ENCODE peak calls at places on chromosomes 2 and 18, in nine cellular contexts. G is caudate nucleus; X is Panc1; J is NCI-H774; D is stimulated activated CD4-positive, alpha-beta T cell treated with anti-CD3 and anti-CD28 coated beads, Interleukin-15, amount 100 ng/mL, for 1 hour; H is stimulated activated CD8-positive, alpha-beta memory T cell treated with anti-CD3 and anti-CD28 coated beads, Interleukin-4, amount 100 ng/mL, for 24 hours; Y is T-cell; L is SHP77 treated with DMSO at 0.1 percent for 48 hours; U is AG20443. K is an unnamed sample.

GRCh38 chr2:100018794-100019193 is 123.6 kb downstream of the AFF3 start:
- DNase-seq in G (no peak), X (no peak), J (no peak), D (no peak), H (no peak), Y (no peak), L (no peak), U (peak), K (no peak)

GRCh38 chr18:73093687-73094250 is 226.0 kb upstream of the NETO1 start:
- DNase-seq in G (no peak), X (no peak), J (no peak), D (no peak), H (no peak), Y (no peak), L (no peak), U (no peak), K (no peak)

GRCh38 chr18:49100226-49100968 is 149.6 kb upstream of the SMAD7 start:
- DNase-seq in G (no peak), X (no peak), J (no peak), D (no peak), H (no peak), Y (no peak), L (no peak), U (no peak), K (no peak)

GRCh38 chr2:118847447-118848172 is at the start of gene EN1:
- DNase-seq in G (no peak), X (no peak), J (no peak), D (no peak), H (no peak), Y (no peak), L (no peak), U (peak), K (no peak)

GRCh38 chr18:25235648-25236047 is 116.3 kb downstream of the ZNF521 start:
- DNase-seq in G (no peak), X (no peak), J (no peak), D (no peak), H (no peak), Y (no peak), L (no peak), U (no peak), K (no peak)

GRCh38 chr2:207625014-207625755 is at the start of gene METTL21A:
- DNase-seq in G (peak), X (no peak), J (peak), D (peak), H (peak), Y (peak), L (peak), U (peak), K (peak)

GRCh38 chr2:28751956-28752607 is 452 bp downstream of the PPP1CB start:
- DNase-seq in G (no peak), X (no peak), J (peak), D (peak), H (peak), Y (no peak), L (peak), U (peak), K (peak)

GRCh38 chr2:178473931-178474330 is 4.5 kb downstream of the FKBP7 start:
- DNase-seq in G (no peak), X (no peak), J (no peak), D (no peak), H (no peak), Y (no peak), L (no peak), U (peak), K (no peak)

GRCh38 chr2:38376683-38377500 is at the start of gene ATL2:
- DNase-seq in G (peak), X (peak), J (peak), D (peak), H (peak), Y (peak), L (peak), U (peak), K (peak)

K was measured in activated naive CD4-positive, alpha-beta T cell treated with anti-CD3 and anti-CD28 coated beads, Interleukin-2, amount 10 ng/mL, durations not matched to agents 7 days and 5 days.